ENCODE peak calls at places on chromosomes 4 and X, in five cellular contexts. C, D, X, A and H are unnamed samples.

GRCh38 chr4:150337709-150338108 is 244.2 kb upstream of the MAB21L2 start:
- DNase-seq in X (peak; percentile 90), A (no peak), C (no peak), D (no peak), H (no peak)

GRCh38 chr4:7332216-7333023 is 102.3 kb downstream of the PSAPL1 start:
- DNase-seq in D (no peak), C (no peak), X (peak; percentile 71), A (no peak), H (no peak)

GRCh38 chrX:148223361-148223760 is 242.2 kb downstream of the FMR1NB start:
- DNase-seq in A (no peak), X (no peak), D (no peak), C (no peak), H (no peak)

GRCh38 chr4:73723029-73723428 is 17.3 kb upstream of the CXCL8 start:
- DNase-seq in C (no peak), X (no peak), A (no peak), D (no peak), H (no peak)

GRCh38 chr4:118857760-118858159 is 21.8 kb upstream of the SEC24D start:
- DNase-seq in X (peak; percentile 15), C (no peak), D (no peak), A (no peak), H (no peak)

GRCh38 chrX:107731831-107732502 is 43.6 kb downstream of the TSC22D3 start:
- DNase-seq in X (peak; percentile 58), D (peak; percentile 67), A (peak; percentile 87), C (no peak), H (no peak)

GRCh38 chr4:59920414-59920813 is 1279.7 kb upstream of the ADGRL3 start:
- DNase-seq in X (no peak), C (no peak), D (no peak), A (no peak), H (no peak)

GRCh38 chr4:186765673-186766546 is 42.3 kb upstream of the FAT1 start:
- DNase-seq in C (no peak), A (no peak), D (no peak), X (no peak), H (no peak)

GRCh38 chr4:142041788-142042187 is 405.4 kb downstream of the IL15 start:
- DNase-seq in X (no peak), A (no peak), C (no peak), D (no peak), H (no peak)

GRCh38 chrX:112997991-112998390 is 157.4 kb upstream of the AMOT start:
- DNase-seq in D (no peak), A (no peak), X (no peak), C (no peak), H (no peak)

GRCh38 chr4:128416921-128417320 is 129.3 kb upstream of the PGRMC2 start:
- DNase-seq in X (no peak), A (no peak), D (no peak), C (no peak), H (no peak)

GRCh38 chr4:141703497-141703896 is 67.1 kb downstream of the IL15 start:
- DNase-seq in A (no peak), C (no peak), D (no peak), X (no peak), H (no peak)

GRCh38 chr4:91830681-91831395 is 472.9 kb upstream of the GRID2 start:
- DNase-seq in C (no peak), X (no peak), D (no peak), A (no peak), H (no peak)

GRCh38 chrX:121871122-121871521 is 823.7 kb downstream of the GLUD2 start:
- DNase-seq in A (no peak), X (no peak), D (no peak), C (no peak), H (no peak)

GRCh38 chr4:113404846-113405245 is 355.4 kb downstream of the ANK2 start:
- DNase-seq in A (no peak), D (no peak), C (no peak), X (no peak), H (no peak)

GRCh38 chr4:18593297-18594002 is 571.9 kb upstream of the LCORL start:
- DNase-seq in D (peak; percentile 84), A (no peak), X (peak; percentile 74), C (peak; percentile 15), H (peak; percentile 50)

GRCh38 chrX:102739642-102740041 is 19.1 kb downstream of the GPRASP3 start:
- DNase-seq in A (no peak), C (no peak), X (peak; percentile 7), D (no peak), H (no peak)

GRCh38 chr4:7777017-7777710 is 162.5 kb downstream of the AFAP1 start:
- DNase-seq in D (peak; percentile 38), A (no peak), X (no peak), C (no peak), H (no peak)

GRCh38 chr4:53489279-53489889 is 101.9 kb downstream of the LNX1 start:
- DNase-seq in C (no peak), X (peak; percentile 79), A (no peak), D (no peak), H (no peak)

GRCh38 chr4:87057835-87058234 is 123.0 kb downstream of the AFF1 start:
- DNase-seq in X (peak; percentile 65), D (no peak), A (no peak), C (no peak), H (no peak)

GRCh38 chrX:52995135-52995973 is 37.0 kb upstream of the FAM156A start:
- DNase-seq in X (peak; percentile 94), A (peak; percentile 96), C (peak; percentile 74), D (peak; percentile 96), H (peak; percentile 70)

GRCh38 chr4:176207839-176208238 is 12.5 kb upstream of the SPATA4 start:
- DNase-seq in A (no peak), C (no peak), D (no peak), X (no peak), H (no peak)

GRCh38 chr4:80311130-80311529 is 24.4 kb upstream of the CFAP299 start:
- DNase-seq in D (no peak), C (no peak), A (no peak), X (no peak), H (no peak)

GRCh38 chr4:99859618-99860017 is 34.6 kb downstream of the LAMTOR3 start:
- DNase-seq in A (no peak), X (no peak), C (no peak), D (no peak), H (no peak)

GRCh38 chr4:52914051-52914605 is 52.0 kb downstream of the RASL11B start:
- DNase-seq in X (peak; percentile 89), C (no peak), D (peak; percentile 52), A (no peak), H (no peak)

GRCh38 chr4:137905930-137906329 is 336.2 kb downstream of the SLC7A11 start:
- DNase-seq in C (no peak), D (no peak), A (no peak), X (peak; percentile 51), H (no peak)

GRCh38 chrX:65451663-65452062 is 82.9 kb downstream of the LAS1L start:
- DNase-seq in A (no peak), D (no peak), X (peak; percentile 33), C (no peak), H (peak; percentile 21)

GRCh38 chrX:53992589-53992988 is 51.7 kb downstream of the PHF8 start:
- DNase-seq in A (no peak), X (no peak), C (no peak), D (no peak), H (no peak)

GRCh38 chr4:26171953-26172352 is 148.9 kb upstream of the RBPJ start:
- DNase-seq in C (no peak), D (peak; percentile 39), X (peak; percentile 100), A (no peak), H (no peak)

GRCh38 chr4:154569584-154569983 is 6.8 kb downstream of the FGB start:
- DNase-seq in C (no peak), D (no peak), A (no peak), X (no peak), H (no peak)

GRCh38 chr4:2931765-2932560 is 31.2 kb downstream of the NOP14 start:
- DNase-seq in A (no peak), C (no peak), D (no peak), X (no peak), H (no peak)

GRCh38 chr4:185099024-185099682 is 43.9 kb upstream of the SLC25A4 start:
- DNase-seq in C (no peak), A (no peak), D (no peak), X (no peak), H (no peak)

GRCh38 chr4:69764311-69764710 is 3.9 kb upstream of the SULT1B1 start:
- DNase-seq in D (no peak), C (no peak), X (no peak), A (no peak), H (no peak)